ENCODE peak calls at places on chromosomes 2 and 18, in five cellular contexts. P is T-helper 9 cell, I is SK-N-DZ, N is Kasumi-1, O is occipital lobe. W is an unnamed sample.

GRCh38 chr2:11024010-11024615 is 112.4 kb downstream of the KCNF1 start:
- DNase-seq in N (no peak), O (no peak), I (no peak), P (no peak), W (no peak)

GRCh38 chr2:180761224-180761623 is 219.2 kb upstream of the UBE2E3 start:
- DNase-seq in N (peak), I (no peak), P (no peak), O (no peak), W (no peak)

GRCh38 chr2:211161236-211161635 is 604.8 kb downstream of the CPS1 start:
- DNase-seq in I (no peak), O (no peak), N (no peak), P (no peak), W (no peak)

GRCh38 chr2:121532894-121533293 is 2.2 kb downstream of the RNU4ATAC start:
- DNase-seq in P (no peak), I (no peak), N (no peak), O (no peak), W (no peak)

GRCh38 chr18:63758616-63759015 is 16.6 kb upstream of the SERPINB7 start:
- DNase-seq in O (no peak), I (no peak), P (no peak), N (no peak), W (no peak)

GRCh38 chr2:145909781-145910180 is 1389.9 kb upstream of the ZEB2 start:
- DNase-seq in P (no peak), N (no peak), O (no peak), I (no peak), W (no peak)

GRCh38 chr2:233740875-233741274 is 12.0 kb downstream of the UGT1A3 start:
- DNase-seq in I (no peak), N (no peak), O (no peak), P (no peak), W (no peak)

GRCh38 chr2:187986392-187987105 is 305.1 kb upstream of the GULP1 start:
- DNase-seq in P (no peak), O (no peak), I (peak), N (no peak), W (no peak)

GRCh38 chr2:10517351-10518043 is 69.4 kb upstream of the ODC1 start:
- DNase-seq in I (no peak), O (no peak), P (no peak), N (no peak), W (no peak)

GRCh38 chr2:186862869-186863709 is 14.1 kb upstream of the ZSWIM2 start:
- DNase-seq in I (peak), O (no peak), N (peak), P (no peak), W (no peak)

GRCh38 chr2:65536596-65536995 is 104.2 kb upstream of the SPRED2 start:
- DNase-seq in I (no peak), P (no peak), N (no peak), O (no peak), W (no peak)

GRCh38 chr2:208334230-208334629 is 68.2 kb downstream of the PIKFYVE start:
- DNase-seq in P (no peak), O (no peak), N (no peak), I (no peak), W (no peak)

GRCh38 chr2:24077535-24077877 is 1.4 kb upstream of the SF3B6 start:
- DNase-seq in P (no peak), O (no peak), N (no peak), I (no peak), W (no peak)

GRCh38 chr2:233972941-233973575 is 55.9 kb downstream of the TRPM8 start:
- DNase-seq in N (no peak), O (no peak), P (no peak), I (no peak), W (no peak)

GRCh38 chr2:237060518-237061312 is 25.0 kb upstream of the COPS8 start:
- DNase-seq in N (peak), P (no peak), I (peak), O (peak), W (no peak)

GRCh38 chr2:121080013-121080772 is 204.8 kb downstream of the TFCP2L1 start:
- DNase-seq in P (peak), O (peak), N (peak), I (peak), W (no peak)

GRCh38 chr2:219073413-219074129 is 12.8 kb upstream of the IHH start:
- DNase-seq in I (peak), O (no peak), N (peak), P (no peak), W (no peak)

GRCh38 chr2:44470151-44470550 is 108.4 kb downstream of the CAMKMT start:
- DNase-seq in O (no peak), I (no peak), P (no peak), N (no peak), W (no peak)

W was measured in CD8-positive, alpha-beta memory T cell.